ENCODE peak calls at places on chromosomes 12 and 14, in nine cellular contexts. One of them, this sample, is unnamed.
A peak's percentile ranks its signal among the peaks of the same experiment; 100 is the strongest.

GRCh38 chr14:56002316-56002715 is 115.9 kb upstream of the PELI2 start:
- DNase-seq in uterus: no peak
- DNase-seq in cardiac muscle cell: no peak
- DNase-seq in CD4-positive, alpha-beta memory T cell: no peak
- DNase-seq in AG08396: no peak
- DNase-seq in NCI-H2029: no peak
- DNase-seq in WTC11: no peak
- DNase-seq in ACHN: no peak
- DNase-seq in mesendoderm: peak; percentile 14
- DNase-seq in this sample: no peak

GRCh38 chr14:34012978-34013713 is 62.3 kb upstream of the EGLN3 start:
- DNase-seq in NCI-H2029: peak; percentile 69
- DNase-seq in ACHN: no peak
- DNase-seq in uterus: no peak
- DNase-seq in CD4-positive, alpha-beta memory T cell: no peak
- DNase-seq in WTC11: no peak
- DNase-seq in AG08396: no peak
- DNase-seq in cardiac muscle cell: no peak
- DNase-seq in mesendoderm: no peak
- DNase-seq in this sample: no peak

GRCh38 chr14:95070748-95071435 is 86.4 kb downstream of the DICER1 start:
- DNase-seq in WTC11: no peak
- DNase-seq in NCI-H2029: no peak
- DNase-seq in ACHN: no peak
- DNase-seq in CD4-positive, alpha-beta memory T cell: no peak
- DNase-seq in uterus: peak; percentile 1
- DNase-seq in cardiac muscle cell: no peak
- DNase-seq in AG08396: no peak
- DNase-seq in mesendoderm: no peak
- DNase-seq in this sample: no peak

GRCh38 chr12:70040141-70040540 is 203.1 kb upstream of the CNOT2 start:
- DNase-seq in mesendoderm: no peak
- DNase-seq in ACHN: no peak
- DNase-seq in AG08396: no peak
- DNase-seq in WTC11: no peak
- DNase-seq in CD4-positive, alpha-beta memory T cell: no peak
- DNase-seq in uterus: no peak
- DNase-seq in cardiac muscle cell: no peak
- DNase-seq in NCI-H2029: no peak
- DNase-seq in this sample: no peak

GRCh38 chr12:108478611-108479010 is 36.5 kb upstream of the FICD start:
- DNase-seq in WTC11: no peak
- DNase-seq in mesendoderm: no peak
- DNase-seq in uterus: no peak
- DNase-seq in cardiac muscle cell: no peak
- DNase-seq in NCI-H2029: no peak
- DNase-seq in CD4-positive, alpha-beta memory T cell: no peak
- DNase-seq in AG08396: no peak
- DNase-seq in ACHN: no peak
- DNase-seq in this sample: no peak

GRCh38 chr14:96245710-96246534 is 10.1 kb upstream of the BDKRB1 start:
- DNase-seq in mesendoderm: no peak
- DNase-seq in WTC11: no peak
- DNase-seq in AG08396: peak; percentile 56
- DNase-seq in cardiac muscle cell: no peak
- DNase-seq in CD4-positive, alpha-beta memory T cell: no peak
- DNase-seq in ACHN: no peak
- DNase-seq in uterus: no peak
- DNase-seq in NCI-H2029: no peak
- DNase-seq in this sample: no peak

GRCh38 chr14:53399057-53399456 is 245.9 kb upstream of the DDHD1 start:
- DNase-seq in WTC11: peak; percentile 58
- DNase-seq in uterus: no peak
- DNase-seq in NCI-H2029: no peak
- DNase-seq in ACHN: no peak
- DNase-seq in CD4-positive, alpha-beta memory T cell: no peak
- DNase-seq in cardiac muscle cell: no peak
- DNase-seq in AG08396: peak; percentile 30
- DNase-seq in mesendoderm: peak; percentile 93
- DNase-seq in this sample: peak; percentile 49

GRCh38 chr12:80846930-80847329 is 90.8 kb downstream of the LIN7A start:
- DNase-seq in cardiac muscle cell: no peak
- DNase-seq in mesendoderm: peak; percentile 39
- DNase-seq in CD4-positive, alpha-beta memory T cell: no peak
- DNase-seq in AG08396: no peak
- DNase-seq in ACHN: no peak
- DNase-seq in WTC11: no peak
- DNase-seq in NCI-H2029: no peak
- DNase-seq in uterus: no peak
- DNase-seq in this sample: no peak

GRCh38 chr14:80523518-80524117 is 312.3 kb upstream of the DIO2 start:
- DNase-seq in NCI-H2029: no peak
- DNase-seq in AG08396: no peak
- DNase-seq in CD4-positive, alpha-beta memory T cell: no peak
- DNase-seq in uterus: no peak
- DNase-seq in ACHN: no peak
- DNase-seq in WTC11: no peak
- DNase-seq in mesendoderm: no peak
- DNase-seq in cardiac muscle cell: no peak
- DNase-seq in this sample: no peak

GRCh38 chr12:57890191-57891120 is 43.9 kb upstream of the CTDSP2 start:
- DNase-seq in NCI-H2029: peak; percentile 48
- DNase-seq in CD4-positive, alpha-beta memory T cell: no peak
- DNase-seq in ACHN: no peak
- DNase-seq in WTC11: no peak
- DNase-seq in AG08396: no peak
- DNase-seq in cardiac muscle cell: no peak
- DNase-seq in uterus: no peak
- DNase-seq in mesendoderm: no peak
- DNase-seq in this sample: no peak